ENCODE peak calls at places on chromosome 1, in eight cellular contexts. C is stimulated activated CD4-positive, alpha-beta T cell treated with anti-CD3 and anti-CD28 coated beads, Interleukin-4, amount 100 ng/mL, for 24 hours; V is activated effector memory CD4-positive, alpha-beta T cell treated with Interleukin-2 at 50 U/mL for 16 hours; H is GM06990; P is progenitor cell of endocrine pancreas; Q is Calu3; R is smooth muscle cell of the brain vasculature; A is activated naive CD8-positive, alpha-beta T cell treated with anti-CD3 and anti-CD28 coated beads, Interleukin-2, amount 50 U/mL, for 16 hours. D is an unnamed sample.

GRCh38 chr1:8217011-8217711 is 100.8 kb upstream of the SLC45A1 start:
- DNase-seq in R (no peak), Q (no peak), C (peak), A (no peak), V (peak), P (peak), H (no peak), D (no peak)

GRCh38 chr1:1938276-1938573 is 19.1 kb upstream of the TMEM52 start:
- DNase-seq in P (no peak), Q (no peak), C (no peak), A (no peak), H (no peak), R (no peak), V (no peak), D (no peak)

GRCh38 chr1:220226752-220227151 is 45.5 kb downstream of the RAB3GAP2 start:
- DNase-seq in R (no peak), P (no peak), Q (no peak), A (no peak), H (no peak), V (no peak), C (no peak), D (no peak)

GRCh38 chr1:38990746-38991637 is at the start of gene AKIRIN1:
- DNase-seq in Q (peak), A (peak), R (peak), P (peak), V (peak), H (peak), C (peak), D (peak)

GRCh38 chr1:22503721-22504410 is 52.2 kb downstream of the ZBTB40 start:
- DNase-seq in V (no peak), R (no peak), A (no peak), Q (no peak), C (no peak), P (no peak), H (no peak), D (no peak)

GRCh38 chr1:234699795-234700665 is 90.1 kb upstream of the IRF2BP2 start:
- DNase-seq in P (no peak), H (peak), R (no peak), V (no peak), Q (no peak), A (no peak), C (peak), D (no peak)

GRCh38 chr1:30445449-30445848 is 277.9 kb downstream of the MATN1 start:
- DNase-seq in R (no peak), P (no peak), A (no peak), H (no peak), V (no peak), Q (no peak), C (no peak), D (no peak)

GRCh38 chr1:107963601-107964396 is 1.2 kb downstream of the VAV3 start:
- DNase-seq in Q (no peak), A (no peak), C (peak), P (no peak), V (peak), H (peak), R (no peak), D (peak)

GRCh38 chr1:201599548-201599947 is 60.6 kb downstream of the NAV1 start:
- DNase-seq in P (no peak), V (no peak), A (no peak), R (no peak), H (no peak), C (no peak), Q (no peak), D (no peak)

GRCh38 chr1:212007896-212008295 is 27.5 kb downstream of the INTS7 start:
- DNase-seq in A (no peak), P (no peak), H (no peak), R (no peak), V (no peak), C (no peak), Q (no peak), D (no peak)

GRCh38 chr1:167629681-167630567 is at the start of gene RCSD1:
- DNase-seq in A (peak), C (peak), R (no peak), P (peak), H (peak), Q (peak), V (peak), D (peak)

GRCh38 chr1:155049651-155050559 is 1.2 kb upstream of the ADAM15 start:
- DNase-seq in P (no peak), Q (no peak), C (no peak), V (no peak), R (no peak), A (no peak), H (no peak), D (no peak)

GRCh38 chr1:115463347-115463746 is 125.3 kb upstream of the NGF start:
- DNase-seq in V (no peak), A (no peak), R (no peak), H (no peak), P (no peak), Q (peak), C (no peak), D (no peak)

GRCh38 chr1:169091480-169091941 is 15.0 kb upstream of the ATP1B1 start:
- DNase-seq in H (peak), Q (no peak), C (no peak), A (no peak), V (no peak), R (no peak), P (no peak), D (no peak)

GRCh38 chr1:163084330-163084729 is 15.2 kb downstream of the RGS4 start:
- DNase-seq in C (no peak), Q (no peak), H (no peak), A (no peak), P (no peak), R (no peak), V (no peak), D (no peak)

GRCh38 chr1:92854386-92854785 is 22.5 kb downstream of the RPL5 start:
- DNase-seq in P (no peak), R (no peak), V (no peak), H (no peak), C (no peak), Q (no peak), A (no peak), D (no peak)

GRCh38 chr1:18239671-18240070 is 132.1 kb downstream of the IGSF21 start:
- DNase-seq in R (no peak), Q (no peak), V (no peak), H (no peak), C (no peak), A (no peak), P (no peak), D (no peak)

GRCh38 chr1:42429623-42430022 is 26.2 kb downstream of the ZMYND12 start:
- DNase-seq in R (no peak), H (no peak), V (no peak), P (no peak), C (no peak), Q (no peak), A (no peak), D (no peak)

GRCh38 chr1:196685506-196685905 is 33.7 kb downstream of the CFH start:
- DNase-seq in R (no peak), H (no peak), A (no peak), V (no peak), P (no peak), C (no peak), Q (no peak), D (no peak)

GRCh38 chr1:177181631-177182291 is 11.0 kb downstream of the BRINP2 start:
- DNase-seq in H (peak), C (peak), A (no peak), R (no peak), Q (peak), P (peak), V (no peak), D (no peak)

GRCh38 chr1:246320286-246320685 is 186.8 kb downstream of the SMYD3 start:
- DNase-seq in P (no peak), C (no peak), A (no peak), V (no peak), H (no peak), R (no peak), Q (no peak), D (no peak)

GRCh38 chr1:159783724-159784123 is 3.0 kb downstream of the DUSP23 start:
- DNase-seq in P (no peak), R (no peak), V (no peak), H (no peak), A (no peak), Q (no peak), C (no peak), D (no peak)

GRCh38 chr1:9320520-9321479 is 28.1 kb downstream of the SPSB1 start:
- DNase-seq in A (no peak), V (no peak), C (no peak), H (no peak), R (no peak), P (no peak), Q (no peak), D (no peak)

GRCh38 chr1:38817958-38818705 is 41.4 kb downstream of the RRAGC start:
- DNase-seq in Q (peak), R (no peak), C (peak), A (peak), V (peak), H (peak), P (peak), D (peak)

GRCh38 chr1:10599194-10599861 is 124.6 kb downstream of the PEX14 start:
- DNase-seq in Q (peak), C (no peak), P (no peak), A (no peak), R (no peak), H (no peak), V (no peak), D (no peak)

GRCh38 chr1:224219612-224220011 is 36.6 kb downstream of the DEGS1 start:
- DNase-seq in A (no peak), R (no peak), P (no peak), H (no peak), Q (no peak), C (no peak), V (no peak), D (no peak)

GRCh38 chr1:85148524-85149250 is 52.1 kb downstream of the SYDE2 start:
- DNase-seq in V (no peak), A (no peak), P (no peak), C (no peak), Q (no peak), R (no peak), H (peak), D (peak)

GRCh38 chr1:151715726-151716404 is 738 bp downstream of the CELF3 start:
- DNase-seq in Q (no peak), C (no peak), P (no peak), R (no peak), V (no peak), A (no peak), H (no peak), D (no peak)

GRCh38 chr1:220249522-220249921 is 22.7 kb downstream of the RAB3GAP2 start:
- DNase-seq in V (no peak), H (no peak), C (no peak), Q (peak), A (no peak), P (no peak), R (no peak), D (no peak)

GRCh38 chr1:15836772-15837669 is 10.5 kb upstream of the SPEN start:
- DNase-seq in V (no peak), A (no peak), C (peak), Q (no peak), H (peak), P (no peak), R (no peak), D (peak)

GRCh38 chr1:99385852-99386251 is 121.6 kb downstream of the PLPPR4 start:
- DNase-seq in C (no peak), A (no peak), V (no peak), R (no peak), Q (no peak), P (no peak), H (no peak), D (no peak)

GRCh38 chr1:187383366-187383765 is 554.6 kb downstream of the PLA2G4A start:
- DNase-seq in R (no peak), V (no peak), Q (no peak), H (no peak), A (no peak), C (no peak), P (no peak), D (no peak)

GRCh38 chr1:191022856-191023255 is 545.2 kb upstream of the BRINP3 start:
- DNase-seq in C (no peak), A (no peak), H (no peak), Q (no peak), P (no peak), V (no peak), R (no peak), D (no peak)

GRCh38 chr1:113269577-113269976 is 120.7 kb upstream of the MAGI3 start:
- DNase-seq in Q (no peak), C (no peak), V (no peak), P (no peak), A (no peak), R (no peak), H (no peak), D (no peak)

GRCh38 chr1:17207540-17207939 is 2.6 kb downstream of the PADI1 start:
- DNase-seq in P (no peak), V (no peak), C (no peak), A (no peak), Q (no peak), R (no peak), H (no peak), D (no peak)

GRCh38 chr1:41023279-41023990 is 1.9 kb upstream of the SLFNL1 start:
- DNase-seq in R (no peak), H (no peak), A (no peak), P (no peak), Q (peak), C (no peak), V (no peak), D (no peak)

GRCh38 chr1:84698151-84698651 is 7.9 kb upstream of the SSX2IP start:
- DNase-seq in R (no peak), P (no peak), C (no peak), V (no peak), A (no peak), H (no peak), Q (no peak), D (no peak)

GRCh38 chr1:11080931-11081330 is 18.7 kb downstream of the EXOSC10 start:
- DNase-seq in Q (no peak), H (no peak), A (no peak), C (no peak), P (no peak), R (no peak), V (no peak), D (no peak)